ENCODE peak calls at places on chromosome 19, in seven cellular contexts. Y is dorsolateral prefrontal cortex, S is gastrocnemius medialis, J is Peyer's patch, V is uterus, P is left ventricle myocardium inferior, D is SK-N-SH. L is an unnamed sample.
A peak's percentile ranks its signal among the peaks of the same experiment; 100 is the strongest.

GRCh38 chr19:55319786-55320185 is 5.4 kb downstream of the TMEM150B start:
- DNase-seq in Y (peak; percentile 53), S (no peak), J (no peak), V (no peak), P (peak; percentile 38), D (peak; percentile 83), L (no peak)

GRCh38 chr19:47156861-47157454 is 26.3 kb downstream of the SAE1 start:
- DNase-seq in Y (no peak), S (no peak), J (no peak), V (no peak), P (no peak), D (no peak), L (peak; percentile 33)

GRCh38 chr19:34666958-34667265 is 10.0 kb downstream of the SCGB2B2 start:
- DNase-seq in Y (no peak), S (no peak), J (no peak), V (no peak), P (no peak), D (no peak), L (peak; percentile 28)

GRCh38 chr19:42601811-42602443 is 7.2 kb upstream of the CEACAM8 start:
- DNase-seq in Y (no peak), S (no peak), J (no peak), V (no peak), P (no peak), D (no peak), L (no peak)

GRCh38 chr19:46791944-46792343 is 3.5 kb upstream of the SLC1A5 start:
- DNase-seq in Y (no peak), S (no peak), J (no peak), V (no peak), P (no peak), D (peak; percentile 52), L (no peak)

GRCh38 chr19:42074513-42075363 is 1.2 kb upstream of the ZNF574 start:
- DNase-seq in Y (peak; percentile 13), S (no peak), J (no peak), V (peak; percentile 30), P (no peak), D (peak; percentile 59), L (no peak)

GRCh38 chr19:51520710-51521109 is 10.8 kb downstream of the SIGLEC6 start:
- DNase-seq in Y (no peak), S (no peak), J (no peak), V (no peak), P (no peak), D (no peak), L (no peak)

GRCh38 chr19:18456974-18457373 is 19.0 kb upstream of the ISYNA1 start:
- DNase-seq in Y (peak; percentile 57), S (peak; percentile 67), J (no peak), V (peak; percentile 63), P (peak; percentile 63), D (no peak), L (no peak)

GRCh38 chr19:55703790-55704215 is 28.8 kb downstream of the EPN1 start:
- DNase-seq in Y (peak; percentile 30), S (no peak), J (peak; percentile 25), V (no peak), P (no peak), D (peak; percentile 83), L (no peak)

GRCh38 chr19:42184401-42184861 is 33.0 kb downstream of the DEDD2 start:
- DNase-seq in Y (peak; percentile 86), S (peak; percentile 16), J (peak; percentile 82), V (peak; percentile 45), P (peak; percentile 70), D (peak; percentile 85), L (peak; percentile 85)

GRCh38 chr19:50494186-50495019 is 16.6 kb downstream of the JOSD2 start:
- DNase-seq in Y (no peak), S (no peak), J (no peak), V (no peak), P (no peak), D (no peak), L (no peak)

GRCh38 chr19:49555600-49556411 is 24.6 kb downstream of the NOSIP start:
- DNase-seq in Y (no peak), S (peak; percentile 39), J (peak; percentile 59), V (peak; percentile 77), P (peak; percentile 32), D (peak; percentile 95), L (no peak)

GRCh38 chr19:4066176-4066606 is 508 bp downstream of the ZBTB7A start:
- DNase-seq in Y (no peak), S (no peak), J (peak; percentile 74), V (no peak), P (peak; percentile 63), D (no peak), L (no peak)

GRCh38 chr19:47768604-47769003 is 9.9 kb upstream of the SELENOW start:
- DNase-seq in Y (no peak), S (no peak), J (no peak), V (no peak), P (no peak), D (no peak), L (no peak)

GRCh38 chr19:4676955-4677731 is 7.0 kb upstream of the MYDGF start:
- DNase-seq in Y (peak; percentile 60), S (no peak), J (no peak), V (no peak), P (no peak), D (peak; percentile 69), L (no peak)

GRCh38 chr19:16222806-16223205 is 25.1 kb downstream of the AP1M1 start:
- DNase-seq in Y (no peak), S (no peak), J (no peak), V (no peak), P (no peak), D (no peak), L (no peak)

GRCh38 chr19:30512748-30513389 is 140.7 kb downstream of the ZNF536 start:
- DNase-seq in Y (no peak), S (no peak), J (no peak), V (no peak), P (no peak), D (peak; percentile 74), L (no peak)

GRCh38 chr19:4814625-4815425 is 16.7 kb downstream of the TICAM1 start:
- DNase-seq in Y (no peak), S (no peak), J (no peak), V (no peak), P (no peak), D (no peak), L (no peak)

DNA sequence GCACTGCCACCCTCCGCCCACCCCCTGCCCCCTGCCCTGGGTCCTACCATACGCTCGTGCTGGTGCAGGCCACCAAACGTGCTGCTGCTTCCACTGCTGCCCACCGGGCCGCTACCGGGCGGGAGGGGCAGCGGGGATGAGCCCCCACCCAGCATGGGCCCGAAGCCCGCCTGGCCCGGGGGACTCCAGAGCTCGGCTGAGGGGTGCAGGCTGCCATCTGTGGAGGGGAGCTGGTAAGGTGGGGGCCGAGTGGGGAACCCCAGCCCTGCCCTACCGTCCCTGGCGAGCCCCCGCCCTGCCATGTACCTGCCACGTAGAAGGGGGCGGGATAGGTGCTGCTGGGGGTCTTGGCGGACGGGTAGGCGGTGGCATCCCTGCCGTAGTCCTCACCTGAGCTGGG is 16.7 kb upstream of the UQCR11 start:
- DNase-seq in Y (no peak), S (no peak), J (no peak), V (no peak), P (no peak), D (no peak), L (no peak)
- H3K27ac ChIP-seq in Y (no peak overlapping the region), S (no peak overlapping the region), J (no peak overlapping the region), V (no peak overlapping the region), P (no peak overlapping the region), D (no peak overlapping the region), L (no peak overlapping the region)

DNA sequence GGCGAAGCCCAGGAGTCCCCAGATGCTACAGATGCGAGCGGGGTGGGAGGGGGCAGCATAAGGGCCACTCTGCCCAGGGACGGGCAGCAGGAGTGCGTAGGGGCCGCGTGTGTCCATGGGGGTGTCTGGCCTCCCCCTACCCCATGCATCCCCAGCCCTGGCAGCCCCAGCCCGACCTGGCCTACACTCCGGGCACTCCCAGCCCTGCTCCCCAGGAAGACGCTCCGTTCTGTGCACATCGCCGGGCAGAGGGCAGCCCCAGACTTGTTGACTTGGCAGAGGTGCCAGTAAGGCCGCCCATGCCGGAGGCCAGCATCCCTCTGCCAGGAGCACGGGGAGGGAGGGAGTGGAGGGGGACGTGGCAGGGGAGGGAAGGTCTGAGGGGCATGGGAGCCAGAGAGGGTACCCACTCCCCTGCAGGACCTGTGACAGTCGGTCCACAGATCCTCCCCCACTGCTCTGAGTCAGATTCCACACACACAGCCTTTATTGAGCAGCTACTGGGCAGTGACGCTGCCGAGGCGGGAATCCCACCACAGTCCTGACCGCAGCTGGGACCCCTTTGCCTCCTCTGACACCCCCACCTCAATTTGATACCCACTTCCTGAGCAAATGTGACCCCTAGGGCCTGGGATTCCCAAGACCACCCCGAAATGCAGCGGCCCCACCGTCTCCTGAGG is 1.8 kb upstream of the NKPD1 start:
- DNase-seq in Y (no peak), S (no peak), J (no peak), V (no peak), P (no peak), D (no peak), L (no peak)
- H3K27me3 ChIP-seq in Y (peaks cover 9% of the 10 kb centered on the region), S (peaks cover 34% of the 10 kb centered on the region), J (no peaks in the 10 kb centered on the region), V (no peaks in the 10 kb centered on the region), P (peaks cover 50% of the 10 kb centered on the region), D (no peaks in the 10 kb centered on the region), L (peaks cover 6% of the 10 kb centered on the region)

GRCh38 chr19:40416918-40417713 is 3.9 kb upstream of the PRX start:
- DNase-seq in Y (no peak), S (no peak), J (no peak), V (no peak), P (peak; percentile 59), D (no peak), L (peak; percentile 80)

GRCh38 chr19:40413291-40413994 is at the start of gene PRX:
- DNase-seq in Y (no peak), S (no peak), J (no peak), V (no peak), P (no peak), D (peak; percentile 72), L (no peak)

GRCh38 chr19:40415799-40416198 is 2.6 kb upstream of the PRX start:
- DNase-seq in Y (no peak), S (no peak), J (no peak), V (no peak), P (no peak), D (no peak), L (no peak)

GRCh38 chr19:40412866-40413265 is 312 bp downstream of the PRX start:
- DNase-seq in Y (no peak), S (no peak), J (no peak), V (no peak), P (no peak), D (no peak), L (no peak)

GRCh38 chr19:40414536-40415535 is 1.7 kb upstream of the PRX start:
- DNase-seq in Y (no peak), S (no peak), J (no peak), V (no peak), P (no peak), D (peak; percentile 12), L (no peak)
- H3K27ac ChIP-seq in Y (no peak overlapping the region), S (peak overlapping the region; percentile 47), J (no peak overlapping the region), V (no peak overlapping the region), P (peak overlapping the region; percentile 96), D (no peak overlapping the region), L (no peak overlapping the region)

GRCh38 chr19:39672473-39672872 is 16.8 kb downstream of the LGALS16 start:
- DNase-seq in Y (no peak), S (no peak), J (no peak), V (no peak), P (no peak), D (no peak), L (no peak)
- H3K27me3 ChIP-seq in Y (no peaks in the 10 kb centered on the region), S (no peaks in the 10 kb centered on the region), J (no peaks in the 10 kb centered on the region), V (no peaks in the 10 kb centered on the region), P (peaks cover 22% of the 10 kb centered on the region), D (peaks cover 7% of the 10 kb centered on the region), L (peaks cover 23% of the 10 kb centered on the region)

DNA sequence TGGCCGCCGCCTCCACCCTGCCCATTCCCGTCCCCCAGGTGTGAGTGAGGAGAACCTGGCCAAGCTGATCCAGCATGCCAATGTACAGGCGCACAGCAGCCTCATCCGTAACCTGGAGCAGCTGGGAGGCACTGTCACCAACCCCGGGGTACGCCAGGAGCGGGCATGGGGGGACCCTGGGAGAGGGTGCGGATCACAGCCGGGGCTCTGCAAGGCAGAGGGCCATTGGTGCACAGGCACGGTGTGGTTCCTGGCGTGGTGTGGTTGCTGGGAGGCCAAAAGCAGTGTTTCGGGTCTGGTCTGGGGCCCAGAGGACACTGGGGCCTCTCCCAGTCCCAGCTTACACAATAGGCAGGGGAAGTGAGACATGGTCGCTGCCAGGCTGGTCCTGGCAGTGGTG is 8.2 kb downstream of the STXBP2 start:
- DNase-seq in Y (no peak), S (no peak), J (no peak), V (no peak), P (no peak), D (peak; percentile 40), L (no peak)
- H3K27ac ChIP-seq in Y (no peak overlapping the region), S (no peak overlapping the region), J (no peak overlapping the region), V (no peak overlapping the region), P (no peak overlapping the region), D (no peak overlapping the region), L (no peak overlapping the region)